ENCODE peak calls at places on chromosomes 16 and 17, in nine cellular contexts. H, R, G, X, Z, M, N, P and T are unnamed samples.

GRCh38 chr17:4480929-4481898 is 17.5 kb upstream of the SPNS2 start:
- DNase-seq in P (peak), X (no peak), N (no peak), H (no peak), G (no peak), R (no peak), M (no peak), Z (no peak), T (peak)

GRCh38 chr17:3528604-3529511 is 28.8 kb downstream of the TRPV3 start:
- DNase-seq in X (peak), Z (no peak), N (no peak), G (no peak), M (no peak), P (no peak), H (no peak), R (no peak), T (no peak)

GRCh38 chr17:58997756-58998553 is 108.7 kb downstream of the TRIM37 start:
- DNase-seq in G (no peak), P (no peak), Z (no peak), N (no peak), X (no peak), R (no peak), H (no peak), M (no peak), T (no peak)

GRCh38 chr16:89575247-89576172 is at the start of gene CPNE7:
- DNase-seq in R (no peak), N (no peak), X (no peak), H (no peak), Z (peak), M (no peak), P (no peak), G (no peak), T (no peak)

GRCh38 chr17:32869345-32870026 is 7.4 kb downstream of the MYO1D start:
- DNase-seq in P (no peak), X (no peak), M (no peak), H (peak), Z (no peak), R (no peak), N (no peak), G (no peak), T (no peak)

GRCh38 chr16:75292691-75293090 is 41.3 kb upstream of the BCAR1 start:
- DNase-seq in G (no peak), Z (no peak), N (no peak), X (no peak), P (no peak), M (no peak), R (no peak), H (no peak), T (no peak)

GRCh38 chr17:46862949-46863348 is 11.6 kb downstream of the WNT9B start:
- DNase-seq in H (no peak), R (no peak), M (no peak), X (no peak), N (no peak), G (no peak), Z (peak), P (no peak), T (no peak)

GRCh38 chr16:50548659-50549560 is 714 bp downstream of the NKD1 start:
- DNase-seq in Z (peak), N (no peak), H (no peak), M (no peak), X (no peak), R (no peak), G (no peak), P (no peak), T (peak)

GRCh38 chr16:4315185-4316102 is at the start of gene GLIS2:
- DNase-seq in G (peak), Z (peak), R (peak), N (peak), P (peak), M (peak), H (peak), X (peak), T (no peak)

GRCh38 chr17:33816842-33817241 is 438.2 kb upstream of the CCL2 start:
- DNase-seq in Z (no peak), N (no peak), P (no peak), R (no peak), G (no peak), H (no peak), M (no peak), X (no peak), T (no peak)

GRCh38 chr17:27765353-27765752 is 35.0 kb downstream of the NOS2 start:
- DNase-seq in Z (no peak), N (no peak), R (no peak), P (no peak), X (no peak), M (no peak), H (no peak), G (no peak), T (no peak)

GRCh38 chr16:8678068-8678927 is 3.9 kb downstream of the ABAT start:
- DNase-seq in G (no peak), Z (no peak), M (no peak), H (no peak), X (no peak), R (no peak), P (no peak), N (no peak), T (no peak)

GRCh38 chr16:87043273-87044030 is 273.7 kb downstream of the C16orf95 start:
- DNase-seq in G (no peak), M (peak), P (no peak), R (no peak), Z (no peak), N (no peak), X (no peak), H (no peak), T (no peak)

GRCh38 chr17:82457071-82457789 is 1.3 kb upstream of the NARF start:
- DNase-seq in Z (peak), H (no peak), P (no peak), R (no peak), M (peak), G (no peak), X (no peak), N (peak), T (no peak)

GRCh38 chr17:50285941-50286340 is 11.7 kb downstream of the TMEM92 start:
- DNase-seq in H (no peak), M (no peak), R (no peak), G (no peak), N (no peak), Z (no peak), X (no peak), P (no peak), T (no peak)

GRCh38 chr17:49994085-49995054 is 654 bp downstream of the DLX3 start:
- DNase-seq in X (no peak), G (no peak), R (no peak), H (no peak), Z (peak), N (no peak), P (no peak), M (no peak), T (no peak)

GRCh38 chr17:78618264-78619066 is 41.3 kb upstream of the DNAH17 start:
- DNase-seq in M (peak), X (peak), N (no peak), G (no peak), Z (no peak), P (no peak), R (no peak), H (peak), T (no peak)

GRCh38 chr17:81911277-81911961 is at the start of gene PCYT2:
- DNase-seq in R (peak), P (peak), M (peak), Z (peak), X (peak), G (peak), N (peak), H (peak), T (peak)

GRCh38 chr17:28570716-28571254 is 539 bp downstream of the PIGS start:
- DNase-seq in P (no peak), H (no peak), X (peak), R (peak), N (peak), M (no peak), G (no peak), Z (peak), T (peak)

GRCh38 chr17:4499431-4500187 is 928 bp downstream of the SPNS2 start:
- DNase-seq in G (no peak), H (no peak), Z (no peak), M (no peak), X (no peak), N (no peak), R (peak), P (peak), T (peak)

GRCh38 chr17:31058958-31059357 is 35.8 kb upstream of the NF1 start:
- DNase-seq in G (no peak), P (peak), N (no peak), H (no peak), Z (no peak), X (no peak), R (no peak), M (no peak), T (no peak)

GRCh38 chr16:78727536-78727935 is 628.1 kb downstream of the WWOX start:
- DNase-seq in R (no peak), X (no peak), M (no peak), G (no peak), Z (no peak), N (no peak), H (no peak), P (no peak), T (no peak)

GRCh38 chr16:73068546-73069401 is 20.8 kb upstream of the ZFHX3 start:
- DNase-seq in N (no peak), X (no peak), H (peak), Z (no peak), P (peak), M (peak), R (no peak), G (peak), T (peak)

GRCh38 chr17:71870546-71870862 is 250.3 kb upstream of the SOX9 start:
- DNase-seq in N (no peak), X (no peak), G (no peak), Z (no peak), H (no peak), P (no peak), R (peak), M (no peak), T (no peak)

GRCh38 chr17:75842963-75843576 is 1.1 kb downstream of the UNC13D start:
- DNase-seq in M (no peak), H (no peak), Z (no peak), P (no peak), R (no peak), X (no peak), G (no peak), N (no peak), T (no peak)